ENCODE peak calls at places on chromosomes 11 and 22, in six cellular contexts. H is AG04450, Z is foreskin fibroblast, F is H7, E is colonic mucosa, T is neural progenitor cell. L is an unnamed sample.

GRCh38 chr11:44879432-44879831 is 71.3 kb downstream of the TP53I11 start:
- DNase-seq in H (no peak), Z (no peak), F (no peak), E (no peak), T (no peak), L (no peak)

GRCh38 chr22:17581631-17582030 is 18.3 kb downstream of the SLC25A18 start:
- DNase-seq in H (no peak), Z (no peak), F (peak; percentile 64), E (no peak), T (no peak), L (no peak)

GRCh38 chr11:119320593-119321524 is 3.9 kb upstream of the MCAM start:
- DNase-seq in H (no peak), Z (peak; percentile 71), F (peak; percentile 92), E (peak; percentile 56), T (peak; percentile 71), L (no peak)

GRCh38 chr11:62411524-62411923 is 7.3 kb upstream of the SCGB1A1 start:
- DNase-seq in H (no peak), Z (no peak), F (peak; percentile 26), E (no peak), T (no peak), L (no peak)

GRCh38 chr22:23888615-23889401 is 5.4 kb upstream of the MIF start:
- DNase-seq in H (no peak), Z (peak; percentile 56), F (peak; percentile 77), E (no peak), T (peak; percentile 45), L (no peak)

GRCh38 chr11:48033918-48034341 is 53.6 kb downstream of the PTPRJ start:
- DNase-seq in H (no peak), Z (no peak), F (no peak), E (no peak), T (no peak), L (no peak)

GRCh38 chr22:46547883-46548244 is 10.4 kb upstream of the CELSR1 start:
- DNase-seq in H (peak; percentile 47), Z (peak; percentile 92), F (no peak), E (no peak), T (no peak), L (peak; percentile 67)

GRCh38 chr11:108584973-108585372 is 8.6 kb downstream of the EXPH5 start:
- DNase-seq in H (no peak), Z (peak; percentile 18), F (no peak), E (no peak), T (no peak), L (no peak)

GRCh38 chr11:75161506-75161905 is 10.6 kb downstream of the SLCO2B1 start:
- DNase-seq in H (no peak), Z (no peak), F (no peak), E (no peak), T (no peak), L (no peak)

GRCh38 chr22:22742641-22743040 is 98.2 kb downstream of the GGTLC2 start:
- DNase-seq in H (no peak), Z (no peak), F (no peak), E (no peak), T (no peak), L (no peak)

GRCh38 chr11:33778682-33779081 is 4.4 kb upstream of the FBXO3 start:
- DNase-seq in H (peak; percentile 59), Z (peak; percentile 81), F (no peak), E (no peak), T (peak; percentile 33), L (no peak)

GRCh38 chr11:3853935-3854659 is 1.4 kb upstream of the STIM1 start:
- DNase-seq in H (no peak), Z (no peak), F (no peak), E (peak; percentile 60), T (no peak), L (no peak)

GRCh38 chr11:729492-730074 is 17.7 kb upstream of the TALDO1 start:
- DNase-seq in H (no peak), Z (no peak), F (peak; percentile 58), E (no peak), T (no peak), L (no peak)

GRCh38 chr11:108313444-108313843 is 90.6 kb downstream of the ATM start:
- DNase-seq in H (no peak), Z (no peak), F (no peak), E (no peak), T (no peak), L (no peak)

GRCh38 chr11:30741039-30741550 is 154.9 kb upstream of the MPPED2 start:
- DNase-seq in H (peak; percentile 11), Z (peak; percentile 1), F (no peak), E (no peak), T (no peak), L (peak; percentile 35)

GRCh38 chr11:94130589-94131362 is 2.1 kb downstream of the PANX1 start:
- DNase-seq in H (no peak), Z (peak; percentile 91), F (no peak), E (no peak), T (no peak), L (no peak)

GRCh38 chr22:50445071-50445879 is 29.6 kb downstream of the SBF1 start:
- DNase-seq in H (no peak), Z (peak; percentile 7), F (no peak), E (no peak), T (no peak), L (no peak)

GRCh38 chr22:43539572-43540533 is 128.0 kb downstream of the MPPED1 start:
- DNase-seq in H (no peak), Z (no peak), F (no peak), E (no peak), T (no peak), L (no peak)

GRCh38 chr11:132576706-132577105 is 955.6 kb downstream of the OPCML start:
- DNase-seq in H (peak; percentile 82), Z (peak; percentile 85), F (peak; percentile 36), E (no peak), T (peak; percentile 24), L (peak; percentile 86)

GRCh38 chr22:36977401-36977861 is 41.8 kb downstream of the TST start:
- DNase-seq in H (no peak), Z (peak; percentile 64), F (peak; percentile 88), E (peak; percentile 77), T (peak; percentile 84), L (no peak)

GRCh38 chr11:81874627-81875026 is 859.0 kb downstream of the FAM181B start:
- DNase-seq in H (no peak), Z (no peak), F (no peak), E (no peak), T (peak; percentile 15), L (no peak)

GRCh38 chr22:46578251-46578823 is 40.9 kb upstream of the CELSR1 start:
- DNase-seq in H (no peak), Z (no peak), F (no peak), E (no peak), T (no peak), L (no peak)

DNA sequence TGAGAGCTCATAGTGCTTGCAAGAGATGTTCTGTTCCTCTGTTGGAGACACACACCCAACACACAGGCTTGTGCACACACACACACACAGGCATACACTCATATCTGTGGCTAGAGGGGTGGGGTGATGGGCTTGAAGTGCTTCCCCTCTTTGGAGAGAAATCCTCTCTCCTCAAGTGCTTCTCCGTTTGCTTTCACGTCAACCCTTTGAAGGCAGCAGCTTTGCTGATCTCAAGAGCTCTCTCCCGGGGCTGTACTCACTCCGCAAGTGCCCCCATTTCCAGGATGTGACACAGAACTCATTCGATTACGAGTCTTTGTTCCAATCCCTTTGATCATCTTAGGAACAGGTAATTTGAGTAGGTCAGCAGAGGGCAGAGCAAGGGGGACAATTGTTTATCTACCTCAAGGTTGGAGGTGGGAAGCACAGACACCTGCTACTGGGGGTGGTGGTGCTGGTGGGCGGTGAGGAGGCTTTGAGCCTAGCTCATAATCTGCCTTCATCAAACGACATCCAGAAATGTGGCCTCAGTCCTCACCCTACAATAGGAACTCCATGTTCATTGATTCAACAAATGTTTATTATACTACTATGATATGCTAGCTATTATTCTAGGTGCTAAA is 529.8 kb upstream of the CADM1 start:
- DNase-seq in H (no peak), Z (no peak), F (no peak), E (no peak), T (no peak), L (no peak)
- H3K4me3 ChIP-seq in H (no peak overlapping the region), Z (no peak overlapping the region), F (no peak overlapping the region), E (no peak overlapping the region), T (no peak overlapping the region), L (no peak overlapping the region)

GRCh38 chr22:19784396-19785175 is 24.0 kb downstream of the TBX1 start:
- DNase-seq in H (no peak), Z (no peak), F (peak; percentile 85), E (no peak), T (no peak), L (no peak)
- H3K4me3 ChIP-seq in H (no peak overlapping the region), Z (no peak overlapping the region), F (no peak overlapping the region), E (no peak overlapping the region), T (no peak overlapping the region), L (no peak overlapping the region)

DNA sequence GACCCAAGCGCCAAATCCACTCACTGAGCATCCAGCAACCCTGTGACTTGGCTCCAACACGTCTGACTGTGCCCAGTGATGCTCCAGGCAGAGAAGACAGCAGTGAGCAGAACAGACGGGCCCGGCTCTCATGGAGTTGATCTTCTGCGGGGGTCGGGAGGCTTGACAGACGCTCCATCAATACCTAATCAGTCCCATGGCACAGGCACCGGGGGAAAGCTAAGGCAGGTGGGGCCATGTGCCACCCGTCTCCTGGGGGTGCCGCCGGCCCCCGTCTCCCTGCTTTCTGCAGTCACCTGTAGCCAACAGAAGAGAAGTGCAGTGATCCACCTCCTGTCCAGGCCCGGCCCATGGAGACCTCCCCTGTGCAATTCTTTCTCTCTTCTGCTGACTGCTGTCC is 47.5 kb downstream of the LINC01488 start:
- DNase-seq in H (no peak), Z (no peak), F (peak; percentile 29), E (no peak), T (no peak), L (no peak)
- H3K4me3 ChIP-seq in H (no peak overlapping the region), Z (no peak overlapping the region), F (no peak overlapping the region), E (no peak overlapping the region), T (no peak overlapping the region), L (no peak overlapping the region)

GRCh38 chr11:68275721-68276488 is 4.1 kb upstream of the C11orf24 start:
- DNase-seq in H (no peak), Z (no peak), F (no peak), E (no peak), T (no peak), L (no peak)

GRCh38 chr11:68271781-68272608 is at the start of gene C11orf24:
- DNase-seq in H (peak; percentile 82), Z (peak; percentile 98), F (peak; percentile 100), E (peak; percentile 95), T (peak; percentile 98), L (peak; percentile 65)

GRCh38 chr11:68270334-68271022 is 1.3 kb downstream of the C11orf24 start:
- DNase-seq in H (no peak), Z (no peak), F (no peak), E (peak; percentile 55), T (no peak), L (no peak)

GRCh38 chr11:68271023-68271780 is 571 bp downstream of the C11orf24 start:
- DNase-seq in H (peak; percentile 61), Z (peak; percentile 88), F (peak; percentile 92), E (peak; percentile 62), T (peak; percentile 89), L (peak; percentile 48)

DNA sequence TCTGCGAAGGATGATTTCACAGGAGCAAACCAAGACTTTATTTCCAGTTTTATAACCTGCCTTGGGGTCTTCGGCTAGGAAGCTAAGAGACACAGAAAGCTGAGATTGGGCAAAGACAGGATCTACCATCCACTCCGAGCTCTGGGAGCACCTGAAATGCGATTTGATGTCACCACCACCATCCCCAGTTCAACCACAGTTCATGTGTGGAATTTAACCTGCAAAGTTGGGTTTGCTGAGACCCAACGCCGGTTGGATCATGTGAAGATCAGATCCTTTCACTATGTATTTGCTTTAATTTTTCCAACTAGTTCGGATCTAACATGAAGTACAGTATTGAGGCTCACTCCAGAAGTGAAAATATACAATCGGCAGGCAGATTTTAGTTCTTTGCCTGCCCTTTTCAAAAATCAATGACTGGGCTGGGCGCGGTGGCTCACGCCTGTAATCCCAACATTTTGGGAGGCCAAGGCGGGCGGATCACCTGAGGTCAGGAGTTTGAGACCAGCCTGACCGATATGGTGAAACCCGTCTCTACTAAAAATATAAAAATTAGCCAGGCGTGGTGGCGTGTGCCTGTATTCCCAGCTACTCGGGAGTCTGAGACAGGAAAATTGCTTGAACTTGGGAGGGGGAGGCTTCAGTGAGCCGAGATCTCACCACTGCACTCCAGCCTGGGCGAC is 1.4 kb upstream of the C11orf24 start:
- DNase-seq in H (no peak), Z (no peak), F (no peak), E (no peak), T (no peak), L (no peak)
- H3K4me3 ChIP-seq in H (no peak overlapping the region), Z (no peak overlapping the region), F (no peak overlapping the region), E (peak overlapping the region; percentile 75), T (peak overlapping the region; percentile 86), L (no peak overlapping the region)

L was measured in kidney epithelial cell.